ENCODE peak calls at places on chromosome 14, in five cellular contexts. C is stimulated activated CD8-positive, alpha-beta memory T cell treated with anti-CD3 and anti-CD28 coated beads, Interleukin-2, amount 100 ng/mL, for 1 hour; X is heart left ventricle; L is left lung; Q is choroid plexus epithelial cell. U is an unnamed sample.

GRCh38 chr14:104676694-104677505 is 12.5 kb upstream of the INF2 start:
- DNase-seq in C (no peak), X (no peak), L (peak; percentile 66), Q (peak; percentile 31), U (no peak)

GRCh38 chr14:68891851-68892660 is 87.0 kb downstream of the ACTN1 start:
- DNase-seq in C (no peak), X (no peak), L (peak; percentile 30), Q (peak; percentile 68), U (no peak)

GRCh38 chr14:35365130-35366047 is 39.2 kb downstream of the NFKBIA start:
- DNase-seq in C (peak; percentile 33), X (peak; percentile 61), L (peak; percentile 89), Q (peak; percentile 76), U (peak; percentile 37)

GRCh38 chr14:73744874-73745529 is 30.8 kb upstream of the PNMA1 start:
- DNase-seq in C (no peak), X (no peak), L (peak; percentile 67), Q (no peak), U (no peak)

GRCh38 chr14:30994681-30995620 is 30.5 kb upstream of the AP4S1 start:
- DNase-seq in C (no peak), X (no peak), L (no peak), Q (peak; percentile 28), U (no peak)

GRCh38 chr14:30223385-30223785 is 295.7 kb upstream of the PRKD1 start:
- DNase-seq in C (no peak), X (peak; percentile 45), L (peak; percentile 58), Q (peak; percentile 93), U (no peak)

GRCh38 chr14:50804181-50804721 is 26.7 kb downstream of the NIN start:
- DNase-seq in C (no peak), X (no peak), L (no peak), Q (peak; percentile 31), U (no peak)

GRCh38 chr14:24274101-24274543 is 2.7 kb upstream of the RABGGTA start:
- DNase-seq in C (no peak), X (no peak), L (no peak), Q (no peak), U (no peak)

GRCh38 chr14:102898776-102899515 is 23.5 kb upstream of the AMN start:
- DNase-seq in C (no peak), X (no peak), L (no peak), Q (no peak), U (no peak)

GRCh38 chr14:100980823-100981222 is 77.3 kb upstream of the RTL1 start:
- DNase-seq in C (no peak), X (no peak), L (no peak), Q (no peak), U (no peak)

GRCh38 chr14:77892381-77892871 is 92.5 kb downstream of the ADCK1 start:
- DNase-seq in C (no peak), X (peak; percentile 64), L (no peak), Q (peak; percentile 71), U (no peak)

U was measured in activated gamma-delta T cell treated with Interleukin-2 at 50 U/mL for 16 hours.